ENCODE peak calls at places on chromosomes 12 and 14, in four cellular contexts. N is fibroblast of mammary gland, G is psoas muscle, I is left ventricle myocardium inferior. V is an unnamed sample.

GRCh38 chr14:98826618-98827017 is 445.4 kb downstream of the BCL11B start:
- DNase-seq in N (no peak), G (no peak), I (no peak), V (no peak)

GRCh38 chr14:103501041-103501870 is 21.4 kb downstream of the CKB start:
- DNase-seq in N (no peak), G (no peak), I (no peak), V (no peak)

GRCh38 chr12:26843306-26843705 is 10.3 kb upstream of the ITPR2 start:
- DNase-seq in N (no peak), G (no peak), I (no peak), V (no peak)

GRCh38 chr14:50260511-50260910 is 29.1 kb upstream of the SOS2 start:
- DNase-seq in N (peak), G (no peak), I (no peak), V (no peak)

GRCh38 chr12:117872521-117873169 is 96.1 kb downstream of the KSR2 start:
- DNase-seq in N (no peak), G (no peak), I (no peak), V (no peak)

GRCh38 chr12:46219892-46220655 is 48.8 kb downstream of the SLC38A1 start:
- DNase-seq in N (peak), G (no peak), I (no peak), V (peak)

GRCh38 chr14:26204954-26205479 is 392.8 kb downstream of the NOVA1 start:
- DNase-seq in N (peak), G (peak), I (peak), V (peak)

GRCh38 chr14:69693823-69694729 is 72.9 kb upstream of the SRSF5 start:
- DNase-seq in N (no peak), G (no peak), I (no peak), V (peak)

V was measured in adrenal gland.